ENCODE peak calls at places on chromosomes 13 and 19, in four cellular contexts. M is choroid plexus epithelial cell; X is CD8-positive, alpha-beta T cell; J is Peyer's patch. W is an unnamed sample.

GRCh38 chr19:6528544-6529121 is 2.2 kb upstream of the TNFSF9 start:
- DNase-seq in X (no peak), M (no peak), J (peak; percentile 69), W (no peak)

GRCh38 chr13:95509521-95510315 is 42.8 kb upstream of the CLDN10 start:
- DNase-seq in M (peak; percentile 30), J (no peak), X (no peak), W (no peak)

GRCh38 chr13:76991432-76991795 is 467 bp upstream of the CLN5 start:
- DNase-seq in M (no peak), X (peak; percentile 54), J (peak; percentile 86), W (no peak)

GRCh38 chr13:111491021-111491420 is 170.6 kb downstream of the TEX29 start:
- DNase-seq in M (no peak), X (no peak), J (peak; percentile 26), W (no peak)

GRCh38 chr13:101915333-101915732 is 462.9 kb downstream of the ITGBL1 start:
- DNase-seq in J (no peak), X (no peak), M (no peak), W (no peak)

GRCh38 chr13:81171065-81171647 is 830.2 kb upstream of the SPRY2 start:
- DNase-seq in X (no peak), J (no peak), M (peak; percentile 32), W (no peak)

GRCh38 chr19:47497073-47497766 is 13.2 kb upstream of the KPTN start:
- DNase-seq in X (no peak), J (no peak), M (no peak), W (no peak)

GRCh38 chr13:110565296-110565695 is 3.8 kb upstream of the RAB20 start:
- DNase-seq in M (peak; percentile 23), X (no peak), J (no peak), W (no peak)

GRCh38 chr13:78524936-78525335 is 78.4 kb downstream of the POU4F1 start:
- DNase-seq in J (no peak), X (no peak), M (no peak), W (no peak)

GRCh38 chr13:113410472-113411201 is 42.7 kb downstream of the ADPRHL1 start:
- DNase-seq in M (peak; percentile 56), X (no peak), J (no peak), W (peak; percentile 12)

GRCh38 chr13:73816702-73817101 is 317.5 kb downstream of the KLF12 start:
- DNase-seq in J (no peak), X (no peak), M (no peak), W (no peak)

GRCh38 chr13:51556740-51557139 is 27.5 kb upstream of the WDFY2 start:
- DNase-seq in X (no peak), J (no peak), M (no peak), W (no peak)

GRCh38 chr13:29664591-29664990 is 69.1 kb upstream of the SLC7A1 start:
- DNase-seq in X (no peak), J (no peak), M (no peak), W (no peak)

GRCh38 chr19:8631425-8631819 is 989 bp downstream of the NFILZ start:
- DNase-seq in M (peak; percentile 96), X (no peak), J (peak; percentile 58), W (no peak)

GRCh38 chr19:29798783-29799182 is 13.0 kb upstream of the CCNE1 start:
- DNase-seq in M (peak; percentile 48), J (no peak), X (no peak), W (no peak)

GRCh38 chr13:27979001-27979643 is 9.4 kb downstream of the URAD start:
- DNase-seq in J (peak; percentile 46), X (no peak), M (no peak), W (no peak)
- TF ChIP-seq CTCF in J (no peak), X (no peak), M (no peak), W (no peak)

GRCh38 chr13:39765801-39766463 is 110.5 kb downstream of the COG6 start:
- DNase-seq in X (no peak), M (peak; percentile 31), J (peak; percentile 47), W (peak; percentile 47)
- TF ChIP-seq CTCF in X (no peak), M (peak; percentile 19), J (peak; percentile 28), W (no peak)

GRCh38 chr13:109156181-109156935 is 526.9 kb downstream of the MYO16 start:
- DNase-seq in X (no peak), M (peak; percentile 86), J (no peak), W (no peak)

GRCh38 chr13:109157275-109157674 is 527.9 kb downstream of the MYO16 start:
- DNase-seq in X (no peak), J (no peak), M (no peak), W (no peak)

GRCh38 chr13:109154546-109154945 is 525.1 kb downstream of the MYO16 start:
- DNase-seq in X (no peak), M (peak; percentile 52), J (no peak), W (no peak)

GRCh38 chr13:109154146-109154545 is 524.7 kb downstream of the MYO16 start:
- DNase-seq in J (no peak), X (no peak), M (no peak), W (no peak)

GRCh38 chr13:109155301-109155761 is 525.9 kb downstream of the MYO16 start:
- DNase-seq in X (no peak), M (peak; percentile 58), J (no peak), W (no peak)
- TF ChIP-seq CTCF in X (no peak), M (no peak), J (no peak), W (no peak)

DNA sequence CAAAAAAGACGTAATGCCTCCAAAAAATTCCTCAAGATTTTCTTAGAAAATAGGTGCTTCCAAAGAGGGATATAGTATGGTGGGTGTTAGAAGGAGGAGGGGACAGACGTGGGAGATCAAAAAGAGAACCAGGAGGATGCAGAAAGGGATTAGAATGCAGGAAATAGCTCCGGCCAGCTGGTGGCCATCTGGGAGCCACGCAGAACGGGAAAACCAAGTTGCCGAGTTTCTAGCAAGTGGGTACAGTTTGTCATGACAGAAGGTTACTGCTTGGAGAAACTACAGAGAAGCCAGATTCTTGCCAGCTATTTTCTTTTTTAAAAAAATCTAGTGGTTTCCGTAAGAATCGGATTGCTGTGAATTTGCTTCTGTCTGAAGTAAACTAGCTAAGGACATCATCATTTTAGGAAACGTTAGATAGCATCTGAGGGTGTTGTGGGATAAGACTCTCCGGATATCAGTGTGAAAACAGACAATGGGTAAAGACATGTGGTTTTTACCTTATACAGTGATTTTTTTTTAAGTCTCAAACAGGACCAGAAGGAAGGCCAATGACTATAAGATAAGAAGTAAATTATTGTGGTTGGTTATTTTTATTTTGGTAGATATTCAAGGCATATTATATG is 104.9 kb downstream of the HSPH1 start:
- DNase-seq in M (peak; percentile 36), X (no peak), J (no peak), W (no peak)
- TF ChIP-seq CTCF in M (peak; percentile 35), X (no peak), J (no peak), W (no peak)

DNA sequence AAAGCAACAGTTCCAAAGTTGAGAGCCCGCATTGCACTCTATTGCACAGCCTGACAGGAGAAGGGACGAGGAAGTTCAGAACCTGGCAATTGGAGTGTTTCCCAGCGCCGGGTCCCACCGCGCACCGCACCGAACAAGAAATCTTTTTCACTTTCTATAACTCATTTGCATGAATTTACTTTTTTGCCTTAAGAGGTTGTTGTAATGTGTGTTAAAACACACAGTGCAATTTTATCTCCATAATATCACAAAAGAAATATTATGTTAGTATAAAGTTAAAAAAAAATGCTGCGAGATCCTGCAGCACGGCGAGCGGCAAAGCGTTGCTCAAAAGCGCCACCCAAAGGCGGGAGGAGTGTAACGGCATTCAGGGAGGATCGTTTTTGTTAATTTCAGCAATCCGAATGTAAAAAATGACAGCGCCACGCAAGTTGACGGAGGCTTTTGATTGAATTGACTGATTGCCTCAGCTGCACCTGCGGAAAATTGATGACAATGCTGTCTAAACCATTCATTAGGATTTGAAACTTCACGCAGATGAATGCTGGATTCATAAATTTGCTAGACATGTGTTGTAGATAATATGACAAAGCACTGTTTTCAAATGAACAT is 303.6 kb upstream of the ZNF507 start:
- DNase-seq in M (peak; percentile 49), X (no peak), J (no peak), W (no peak)
- TF ChIP-seq CTCF in M (peak; percentile 78), X (no peak), J (peak; percentile 57), W (no peak)

DNA sequence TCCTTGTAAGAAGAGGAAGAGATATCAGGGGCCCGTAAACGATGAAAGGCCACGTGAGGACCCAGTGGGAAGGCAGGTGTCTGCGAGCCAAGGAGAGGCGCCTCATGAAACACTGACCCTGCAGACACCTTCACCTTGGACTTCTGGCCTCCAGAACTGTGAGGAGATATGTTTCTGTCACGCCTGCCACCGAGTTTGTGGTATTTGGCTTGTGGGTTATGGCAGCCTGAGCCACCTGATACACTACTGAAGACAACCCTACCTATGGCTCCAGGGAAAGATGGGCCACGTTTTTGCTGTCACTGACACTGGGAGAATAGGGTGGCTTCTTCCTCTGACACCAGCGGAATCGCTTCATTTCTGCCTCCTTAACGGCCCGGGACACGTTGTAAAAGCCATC is 217.5 kb upstream of the MAB21L1 start:
- DNase-seq in J (no peak), X (no peak), M (no peak), W (no peak)
- TF ChIP-seq CTCF in J (no peak), X (no peak), M (no peak), W (no peak)

GRCh38 chr13:34076943-34077703 is 259.2 kb downstream of the RFC3 start:
- DNase-seq in J (no peak), M (peak; percentile 53), X (no peak), W (no peak)
- TF ChIP-seq CTCF in J (peak; percentile 54), M (peak; percentile 60), X (no peak), W (peak; percentile 24)

W was measured in Calu3.